ENCODE peak calls at places on chromosomes 4 and X, in six cellular contexts. One of them, this sample, is unnamed.
A peak's percentile ranks its signal among the peaks of the same experiment; 100 is the strongest.

GRCh38 chrX:48919947-48920712 is 1.3 kb upstream of the PIM2 start:
- DNase-seq in mesenchymal stem cell: peak; percentile 7
- DNase-seq in H9: no peak
- DNase-seq in H1: no peak
- DNase-seq in IMR-90: no peak
- DNase-seq in trophoblast cell: no peak
- DNase-seq in this sample: no peak

GRCh38 chr4:182805606-182806149 is 111.5 kb downstream of the DCTD start:
- DNase-seq in trophoblast cell: no peak
- DNase-seq in H9: no peak
- DNase-seq in H1: no peak
- DNase-seq in mesenchymal stem cell: no peak
- DNase-seq in IMR-90: no peak
- DNase-seq in this sample: no peak

GRCh38 chrX:39736219-39737211 is 361.2 kb downstream of the BCOR start:
- DNase-seq in trophoblast cell: no peak
- DNase-seq in mesenchymal stem cell: peak; percentile 28
- DNase-seq in H1: no peak
- DNase-seq in H9: no peak
- DNase-seq in IMR-90: peak; percentile 75
- DNase-seq in this sample: no peak

GRCh38 chrX:7698248-7698647 is 144.7 kb upstream of the VCX start:
- DNase-seq in IMR-90: no peak
- DNase-seq in trophoblast cell: no peak
- DNase-seq in mesenchymal stem cell: no peak
- DNase-seq in H1: no peak
- DNase-seq in H9: no peak
- DNase-seq in this sample: no peak

GRCh38 chrX:70001269-70001668 is 48.5 kb downstream of the AWAT2 start:
- DNase-seq in trophoblast cell: no peak
- DNase-seq in H9: no peak
- DNase-seq in mesenchymal stem cell: no peak
- DNase-seq in H1: no peak
- DNase-seq in IMR-90: no peak
- DNase-seq in this sample: no peak

GRCh38 chr4:146494143-146494542 is 27.6 kb downstream of the SLC10A7 start:
- DNase-seq in IMR-90: no peak
- DNase-seq in trophoblast cell: no peak
- DNase-seq in mesenchymal stem cell: no peak
- DNase-seq in H1: no peak
- DNase-seq in H9: no peak
- DNase-seq in this sample: no peak

GRCh38 chr4:40292313-40292759 is 42.8 kb upstream of the CHRNA9 start:
- DNase-seq in mesenchymal stem cell: peak; percentile 48
- DNase-seq in IMR-90: peak; percentile 12
- DNase-seq in trophoblast cell: no peak
- DNase-seq in H1: no peak
- DNase-seq in H9: no peak
- DNase-seq in this sample: no peak

GRCh38 chrX:10677490-10677889 is 57.1 kb upstream of the MID1 start:
- DNase-seq in IMR-90: no peak
- DNase-seq in mesenchymal stem cell: no peak
- DNase-seq in H1: no peak
- DNase-seq in trophoblast cell: no peak
- DNase-seq in H9: no peak
- DNase-seq in this sample: no peak

GRCh38 chrX:38811515-38812239 is 10.4 kb downstream of the MID1IP1 start:
- DNase-seq in trophoblast cell: no peak
- DNase-seq in mesenchymal stem cell: peak; percentile 11
- DNase-seq in H1: no peak
- DNase-seq in H9: no peak
- DNase-seq in IMR-90: no peak
- DNase-seq in this sample: no peak

GRCh38 chr4:32499176-32499575 is 1779.0 kb downstream of the PCDH7 start:
- DNase-seq in mesenchymal stem cell: no peak
- DNase-seq in H1: no peak
- DNase-seq in IMR-90: no peak
- DNase-seq in trophoblast cell: peak; percentile 70
- DNase-seq in H9: no peak
- DNase-seq in this sample: no peak

GRCh38 chrX:115350696-115351408 is 61.3 kb downstream of the LUZP4 start:
- DNase-seq in trophoblast cell: peak; percentile 68
- DNase-seq in H1: no peak
- DNase-seq in H9: no peak
- DNase-seq in IMR-90: no peak
- DNase-seq in mesenchymal stem cell: no peak
- DNase-seq in this sample: no peak

GRCh38 chr4:62263454-62263853 is 1063.3 kb downstream of the ADGRL3 start:
- DNase-seq in H9: no peak
- DNase-seq in mesenchymal stem cell: no peak
- DNase-seq in IMR-90: no peak
- DNase-seq in trophoblast cell: no peak
- DNase-seq in H1: no peak
- DNase-seq in this sample: no peak

GRCh38 chrX:54173791-54174190 is 9.3 kb downstream of the FAM120C start:
- DNase-seq in trophoblast cell: no peak
- DNase-seq in H1: no peak
- DNase-seq in mesenchymal stem cell: no peak
- DNase-seq in IMR-90: no peak
- DNase-seq in H9: no peak
- DNase-seq in this sample: no peak

GRCh38 chrX:54171527-54171926 is 11.5 kb downstream of the FAM120C start:
- DNase-seq in trophoblast cell: no peak
- DNase-seq in mesenchymal stem cell: peak; percentile 8
- DNase-seq in IMR-90: no peak
- DNase-seq in H1: no peak
- DNase-seq in H9: no peak
- DNase-seq in this sample: no peak

GRCh38 chrX:54171091-54171490 is 12.0 kb downstream of the FAM120C start:
- DNase-seq in IMR-90: no peak
- DNase-seq in mesenchymal stem cell: no peak
- DNase-seq in H9: no peak
- DNase-seq in H1: no peak
- DNase-seq in trophoblast cell: no peak
- DNase-seq in this sample: no peak

GRCh38 chrX:54166915-54167314 is 16.1 kb downstream of the FAM120C start:
- DNase-seq in trophoblast cell: no peak
- DNase-seq in H9: no peak
- DNase-seq in mesenchymal stem cell: peak; percentile 0
- DNase-seq in IMR-90: no peak
- DNase-seq in H1: no peak
- DNase-seq in this sample: no peak

DNA sequence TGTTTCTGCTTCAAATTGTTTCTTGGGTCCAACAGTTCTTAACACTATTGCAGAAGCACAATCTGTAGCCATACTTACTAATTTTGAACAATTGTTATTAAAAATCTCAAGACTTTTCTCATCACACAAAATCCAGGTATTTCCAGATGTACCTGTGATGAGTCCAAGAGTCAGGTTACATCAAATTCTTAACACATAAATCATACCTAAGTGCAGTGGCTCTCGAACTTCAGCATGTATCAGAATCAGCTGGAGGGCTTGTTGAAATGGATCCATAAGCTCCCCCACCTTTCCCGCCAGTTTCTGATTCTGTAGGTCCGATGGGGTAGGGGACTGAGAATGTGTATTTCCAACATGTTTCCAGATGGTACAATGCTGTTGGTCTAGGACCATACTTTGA is 10.6 kb downstream of the FAM120C start:
- DNase-seq in trophoblast cell: no peak
- DNase-seq in H1: no peak
- DNase-seq in H9: no peak
- DNase-seq in IMR-90: no peak
- DNase-seq in mesenchymal stem cell: no peak
- DNase-seq in this sample: no peak
- H3K14ac ChIP-seq in trophoblast cell: no peak overlapping the region
- H3K14ac ChIP-seq in H1: no peak overlapping the region
- H3K14ac ChIP-seq in H9: no peak overlapping the region
- H3K14ac ChIP-seq in IMR-90: no peak overlapping the region
- H3K14ac ChIP-seq in mesenchymal stem cell: no peak overlapping the region
- H3K14ac ChIP-seq in this sample: no peak overlapping the region

DNA sequence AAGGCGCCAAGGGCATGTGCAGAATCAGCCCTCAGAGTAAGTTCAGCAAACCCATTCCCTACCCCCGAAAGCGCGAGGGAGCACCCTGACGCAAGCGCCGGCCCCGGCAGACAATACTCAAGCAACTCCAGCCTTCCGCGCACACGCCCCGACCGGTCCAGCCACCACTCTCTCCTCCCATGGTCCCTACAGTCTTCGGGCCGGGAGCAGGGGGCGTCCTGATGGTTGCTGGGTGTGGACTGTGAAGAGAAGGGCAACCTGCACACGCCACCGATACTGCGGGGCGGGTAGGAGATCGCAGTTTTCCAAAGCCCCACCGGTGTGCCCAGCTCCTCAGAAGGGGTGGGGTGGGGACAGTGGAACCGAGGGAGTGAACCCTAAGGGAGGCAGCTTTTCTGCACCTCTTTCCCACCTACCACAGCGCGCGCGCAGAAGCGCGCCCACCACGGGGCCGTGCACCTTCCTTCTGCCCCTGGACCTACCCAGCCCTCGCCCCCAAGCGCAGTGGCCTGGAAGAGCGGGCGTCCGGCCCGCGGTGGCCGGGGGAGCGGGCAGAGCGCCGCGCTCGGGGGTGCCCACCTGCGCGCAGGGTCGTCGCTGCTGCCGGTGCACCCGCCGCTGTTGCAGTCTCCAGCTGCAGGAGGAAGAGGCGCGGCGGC is 650.2 kb upstream of the DIPK2B start:
- DNase-seq in H9: peak; percentile 30
- DNase-seq in trophoblast cell: no peak
- DNase-seq in mesenchymal stem cell: peak; percentile 51
- DNase-seq in H1: peak; percentile 48
- DNase-seq in IMR-90: peak; percentile 28
- DNase-seq in this sample: no peak
- H3K4ac ChIP-seq in H9: no peak overlapping the region
- H3K4ac ChIP-seq in trophoblast cell: peak overlapping the region; percentile 35
- H3K4ac ChIP-seq in mesenchymal stem cell: no peak overlapping the region
- H3K4ac ChIP-seq in H1: no peak overlapping the region
- H3K4ac ChIP-seq in IMR-90: peak overlapping the region; percentile 92
- H3K4ac ChIP-seq in this sample: no peak overlapping the region

GRCh38 chrX:19728915-19729314 is 158.5 kb downstream of the SH3KBP1 start:
- DNase-seq in H1: no peak
- DNase-seq in IMR-90: no peak
- DNase-seq in mesenchymal stem cell: peak; percentile 24
- DNase-seq in trophoblast cell: no peak
- DNase-seq in H9: no peak
- DNase-seq in this sample: no peak

GRCh38 chrX:19728083-19728648 is 159.2 kb downstream of the SH3KBP1 start:
- DNase-seq in trophoblast cell: no peak
- DNase-seq in IMR-90: no peak
- DNase-seq in H1: no peak
- DNase-seq in H9: no peak
- DNase-seq in mesenchymal stem cell: no peak
- DNase-seq in this sample: no peak

GRCh38 chrX:19729761-19730160 is 157.6 kb downstream of the SH3KBP1 start:
- DNase-seq in trophoblast cell: no peak
- DNase-seq in H9: no peak
- DNase-seq in H1: no peak
- DNase-seq in mesenchymal stem cell: no peak
- DNase-seq in IMR-90: no peak
- DNase-seq in this sample: no peak

GRCh38 chrX:19735244-19735643 is 152.2 kb downstream of the SH3KBP1 start:
- DNase-seq in H1: no peak
- DNase-seq in mesenchymal stem cell: no peak
- DNase-seq in trophoblast cell: no peak
- DNase-seq in H9: no peak
- DNase-seq in IMR-90: no peak
- DNase-seq in this sample: no peak

DNA sequence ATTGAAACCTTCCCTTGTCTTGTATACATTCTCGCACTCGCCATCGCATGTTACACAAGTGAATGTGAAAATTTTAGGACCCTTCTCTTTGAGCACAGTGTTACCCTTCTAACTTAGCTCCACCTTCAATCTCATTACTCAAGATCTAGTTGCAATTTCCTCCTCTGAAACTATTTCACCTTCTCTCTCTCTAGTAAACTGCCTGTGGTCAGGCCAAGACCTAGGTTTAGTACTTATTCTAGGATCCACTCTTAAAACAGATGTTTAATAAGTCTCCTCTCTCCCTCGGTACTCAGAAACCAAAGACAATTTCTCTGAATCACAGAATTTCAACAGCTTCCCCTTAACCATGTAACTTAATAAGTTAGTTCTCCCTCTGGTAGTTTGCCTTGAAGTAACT is 156.1 kb downstream of the SH3KBP1 start:
- DNase-seq in trophoblast cell: no peak
- DNase-seq in H1: no peak
- DNase-seq in H9: no peak
- DNase-seq in IMR-90: no peak
- DNase-seq in mesenchymal stem cell: no peak
- DNase-seq in this sample: no peak
- H3K14ac ChIP-seq in trophoblast cell: no peak overlapping the region
- H3K14ac ChIP-seq in H1: no peak overlapping the region
- H3K14ac ChIP-seq in H9: no peak overlapping the region
- H3K14ac ChIP-seq in IMR-90: no peak overlapping the region
- H3K14ac ChIP-seq in mesenchymal stem cell: no peak overlapping the region
- H3K14ac ChIP-seq in this sample: no peak overlapping the region

GRCh38 chr4:76459291-76459723 is 24.3 kb downstream of the SHROOM3 start:
- DNase-seq in trophoblast cell: peak; percentile 73
- DNase-seq in mesenchymal stem cell: peak; percentile 71
- DNase-seq in H1: no peak
- DNase-seq in IMR-90: peak; percentile 22
- DNase-seq in H9: peak; percentile 80
- DNase-seq in this sample: peak; percentile 97
- H3K4ac ChIP-seq in trophoblast cell: peak overlapping the region; percentile 57
- H3K4ac ChIP-seq in mesenchymal stem cell: no peak overlapping the region
- H3K4ac ChIP-seq in H1: no peak overlapping the region
- H3K4ac ChIP-seq in IMR-90: peak overlapping the region; percentile 22
- H3K4ac ChIP-seq in H9: no peak overlapping the region
- H3K4ac ChIP-seq in this sample: no peak overlapping the region

GRCh38 chrX:27674491-27674890 is 84.3 kb downstream of the DCAF8L2 start:
- DNase-seq in trophoblast cell: no peak
- DNase-seq in IMR-90: no peak
- DNase-seq in mesenchymal stem cell: no peak
- DNase-seq in H1: no peak
- DNase-seq in H9: no peak
- DNase-seq in this sample: no peak
- H3K14ac ChIP-seq in trophoblast cell: no peak overlapping the region
- H3K14ac ChIP-seq in IMR-90: no peak overlapping the region
- H3K14ac ChIP-seq in mesenchymal stem cell: no peak overlapping the region
- H3K14ac ChIP-seq in H1: no peak overlapping the region
- H3K14ac ChIP-seq in H9: no peak overlapping the region
- H3K14ac ChIP-seq in this sample: no peak overlapping the region

GRCh38 chr4:6137027-6137746 is 63.2 kb downstream of the JAKMIP1 start:
- DNase-seq in H9: no peak
- DNase-seq in trophoblast cell: no peak
- DNase-seq in IMR-90: no peak
- DNase-seq in mesenchymal stem cell: no peak
- DNase-seq in H1: no peak
- DNase-seq in this sample: no peak
- H3K4ac ChIP-seq in H9: no peak overlapping the region
- H3K4ac ChIP-seq in trophoblast cell: no peak overlapping the region
- H3K4ac ChIP-seq in IMR-90: no peak overlapping the region
- H3K4ac ChIP-seq in mesenchymal stem cell: no peak overlapping the region
- H3K4ac ChIP-seq in H1: no peak overlapping the region
- H3K4ac ChIP-seq in this sample: no peak overlapping the region

DNA sequence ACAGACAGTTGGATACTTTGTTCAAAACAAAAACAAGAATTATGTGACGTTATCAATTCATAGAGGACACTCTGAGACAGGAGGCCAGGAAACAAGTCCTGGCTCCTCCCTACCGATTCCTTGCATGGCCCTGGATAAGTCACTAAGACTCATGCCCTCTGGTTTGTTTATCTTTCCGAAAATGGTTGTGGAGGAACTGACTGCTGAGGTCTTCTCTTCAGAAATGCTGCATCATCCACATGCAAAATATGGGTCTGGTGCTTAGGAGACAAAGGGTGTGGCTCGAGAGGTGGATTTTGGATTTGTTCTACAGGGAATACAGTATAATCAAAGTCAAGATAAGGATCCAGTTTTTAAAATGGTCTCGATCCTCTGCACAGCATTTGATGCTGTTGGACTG is 130.9 kb downstream of the RELL1 start:
- DNase-seq in H9: no peak
- DNase-seq in trophoblast cell: no peak
- DNase-seq in IMR-90: peak; percentile 2
- DNase-seq in H1: no peak
- DNase-seq in mesenchymal stem cell: no peak
- DNase-seq in this sample: no peak
- H3K14ac ChIP-seq in H9: no peak overlapping the region
- H3K14ac ChIP-seq in trophoblast cell: no peak overlapping the region
- H3K14ac ChIP-seq in IMR-90: no peak overlapping the region
- H3K14ac ChIP-seq in H1: no peak overlapping the region
- H3K14ac ChIP-seq in mesenchymal stem cell: no peak overlapping the region
- H3K14ac ChIP-seq in this sample: no peak overlapping the region

This sample was measured in neuronal stem cell.